ENCODE peak calls at places on chromosomes 12 and 14, in eight cellular contexts. One of them, this sample, is unnamed.

GRCh38 chr12:28489256-28489655 is 299.0 kb downstream of the CCDC91 start:
- DNase-seq in nephron progenitor cell: no peak
- DNase-seq in Panc1: no peak
- DNase-seq in ovary: no peak
- DNase-seq in CD8-positive, alpha-beta T cell: no peak
- DNase-seq in kidney: no peak
- DNase-seq in lower leg skin: no peak
- DNase-seq in astrocyte of the cerebellum: no peak
- DNase-seq in this sample: no peak

GRCh38 chr12:44930972-44931600 is 55.0 kb upstream of the NELL2 start:
- DNase-seq in nephron progenitor cell: peak; percentile 20
- DNase-seq in Panc1: no peak
- DNase-seq in ovary: no peak
- DNase-seq in CD8-positive, alpha-beta T cell: no peak
- DNase-seq in kidney: no peak
- DNase-seq in lower leg skin: no peak
- DNase-seq in astrocyte of the cerebellum: peak; percentile 45
- DNase-seq in this sample: no peak

GRCh38 chr12:21538259-21538658 is 12.2 kb downstream of the SPX start:
- DNase-seq in nephron progenitor cell: no peak
- DNase-seq in Panc1: no peak
- DNase-seq in ovary: no peak
- DNase-seq in CD8-positive, alpha-beta T cell: no peak
- DNase-seq in kidney: no peak
- DNase-seq in lower leg skin: no peak
- DNase-seq in astrocyte of the cerebellum: no peak
- DNase-seq in this sample: no peak

GRCh38 chr14:52961060-52961639 is 10.3 kb upstream of the FERMT2 start:
- DNase-seq in nephron progenitor cell: peak; percentile 27
- DNase-seq in Panc1: no peak
- DNase-seq in ovary: peak; percentile 35
- DNase-seq in CD8-positive, alpha-beta T cell: peak; percentile 30
- DNase-seq in kidney: no peak
- DNase-seq in lower leg skin: peak; percentile 43
- DNase-seq in astrocyte of the cerebellum: no peak
- DNase-seq in this sample: no peak

GRCh38 chr14:91244501-91244901 is at the start of gene GPR68:
- DNase-seq in nephron progenitor cell: peak; percentile 44
- DNase-seq in Panc1: no peak
- DNase-seq in ovary: no peak
- DNase-seq in CD8-positive, alpha-beta T cell: no peak
- DNase-seq in kidney: peak; percentile 82
- DNase-seq in lower leg skin: peak; percentile 55
- DNase-seq in astrocyte of the cerebellum: no peak
- DNase-seq in this sample: no peak

GRCh38 chr12:85740190-85740589 is 96.0 kb downstream of the RASSF9 start:
- DNase-seq in nephron progenitor cell: no peak
- DNase-seq in Panc1: no peak
- DNase-seq in ovary: no peak
- DNase-seq in CD8-positive, alpha-beta T cell: no peak
- DNase-seq in kidney: no peak
- DNase-seq in lower leg skin: no peak
- DNase-seq in astrocyte of the cerebellum: no peak
- DNase-seq in this sample: no peak

GRCh38 chr12:76024942-76025600 is 6.5 kb downstream of the PHLDA1 start:
- DNase-seq in nephron progenitor cell: no peak
- DNase-seq in Panc1: no peak
- DNase-seq in ovary: no peak
- DNase-seq in CD8-positive, alpha-beta T cell: no peak
- DNase-seq in kidney: no peak
- DNase-seq in lower leg skin: no peak
- DNase-seq in astrocyte of the cerebellum: peak; percentile 66
- DNase-seq in this sample: no peak

GRCh38 chr14:96167224-96168148 is 37.2 kb upstream of the BDKRB2 start:
- DNase-seq in nephron progenitor cell: no peak
- DNase-seq in Panc1: no peak
- DNase-seq in ovary: no peak
- DNase-seq in CD8-positive, alpha-beta T cell: no peak
- DNase-seq in kidney: no peak
- DNase-seq in lower leg skin: no peak
- DNase-seq in astrocyte of the cerebellum: peak; percentile 24
- DNase-seq in this sample: no peak

GRCh38 chr14:68000516-68000915 is 180.9 kb downstream of the RAD51B start:
- DNase-seq in nephron progenitor cell: no peak
- DNase-seq in Panc1: no peak
- DNase-seq in ovary: no peak
- DNase-seq in CD8-positive, alpha-beta T cell: no peak
- DNase-seq in kidney: no peak
- DNase-seq in lower leg skin: no peak
- DNase-seq in astrocyte of the cerebellum: no peak
- DNase-seq in this sample: no peak

GRCh38 chr12:128771681-128772080 is 52.1 kb downstream of the SLC15A4 start:
- DNase-seq in nephron progenitor cell: no peak
- DNase-seq in Panc1: no peak
- DNase-seq in ovary: no peak
- DNase-seq in CD8-positive, alpha-beta T cell: no peak
- DNase-seq in kidney: no peak
- DNase-seq in lower leg skin: no peak
- DNase-seq in astrocyte of the cerebellum: no peak
- DNase-seq in this sample: no peak

GRCh38 chr12:46661161-46661845 is 164.5 kb downstream of the SLC38A4 start:
- DNase-seq in nephron progenitor cell: no peak
- DNase-seq in Panc1: peak; percentile 87
- DNase-seq in ovary: no peak
- DNase-seq in CD8-positive, alpha-beta T cell: no peak
- DNase-seq in kidney: no peak
- DNase-seq in lower leg skin: peak; percentile 42
- DNase-seq in astrocyte of the cerebellum: peak; percentile 83
- DNase-seq in this sample: no peak

GRCh38 chr12:96907681-96908163 is 665 bp downstream of the NEDD1 start:
- DNase-seq in nephron progenitor cell: peak; percentile 20
- DNase-seq in Panc1: no peak
- DNase-seq in ovary: no peak
- DNase-seq in CD8-positive, alpha-beta T cell: peak; percentile 2
- DNase-seq in kidney: no peak
- DNase-seq in lower leg skin: no peak
- DNase-seq in astrocyte of the cerebellum: no peak
- DNase-seq in this sample: no peak

GRCh38 chr12:114430306-114430705 is 24.4 kb upstream of the TBX5 start:
- DNase-seq in nephron progenitor cell: no peak
- DNase-seq in Panc1: no peak
- DNase-seq in ovary: no peak
- DNase-seq in CD8-positive, alpha-beta T cell: no peak
- DNase-seq in kidney: no peak
- DNase-seq in lower leg skin: no peak
- DNase-seq in astrocyte of the cerebellum: no peak
- DNase-seq in this sample: no peak

GRCh38 chr12:68490476-68490875 is 120.2 kb upstream of the RAP1B start:
- DNase-seq in nephron progenitor cell: no peak
- DNase-seq in Panc1: no peak
- DNase-seq in ovary: no peak
- DNase-seq in CD8-positive, alpha-beta T cell: no peak
- DNase-seq in kidney: no peak
- DNase-seq in lower leg skin: no peak
- DNase-seq in astrocyte of the cerebellum: no peak
- DNase-seq in this sample: no peak

GRCh38 chr12:58176296-58176869 is 235.0 kb downstream of the ATP23 start:
- DNase-seq in nephron progenitor cell: peak; percentile 63
- DNase-seq in Panc1: peak; percentile 8
- DNase-seq in ovary: no peak
- DNase-seq in CD8-positive, alpha-beta T cell: no peak
- DNase-seq in kidney: no peak
- DNase-seq in lower leg skin: no peak
- DNase-seq in astrocyte of the cerebellum: no peak
- DNase-seq in this sample: no peak

GRCh38 chr14:105138551-105139111 is 29.9 kb downstream of the JAG2 start:
- DNase-seq in nephron progenitor cell: no peak
- DNase-seq in Panc1: no peak
- DNase-seq in ovary: no peak
- DNase-seq in CD8-positive, alpha-beta T cell: no peak
- DNase-seq in kidney: no peak
- DNase-seq in lower leg skin: no peak
- DNase-seq in astrocyte of the cerebellum: no peak
- DNase-seq in this sample: no peak

GRCh38 chr14:32319368-32320049 is 9.6 kb upstream of the AKAP6 start:
- DNase-seq in nephron progenitor cell: no peak
- DNase-seq in Panc1: no peak
- DNase-seq in ovary: no peak
- DNase-seq in CD8-positive, alpha-beta T cell: no peak
- DNase-seq in kidney: no peak
- DNase-seq in lower leg skin: no peak
- DNase-seq in astrocyte of the cerebellum: no peak
- DNase-seq in this sample: no peak

GRCh38 chr14:53285806-53286205 is 132.7 kb upstream of the DDHD1 start:
- DNase-seq in nephron progenitor cell: no peak
- DNase-seq in Panc1: no peak
- DNase-seq in ovary: no peak
- DNase-seq in CD8-positive, alpha-beta T cell: no peak
- DNase-seq in kidney: no peak
- DNase-seq in lower leg skin: no peak
- DNase-seq in astrocyte of the cerebellum: no peak
- DNase-seq in this sample: no peak

GRCh38 chr14:71538288-71538687 is 393.9 kb upstream of the RGS6 start:
- DNase-seq in nephron progenitor cell: no peak
- DNase-seq in Panc1: no peak
- DNase-seq in ovary: no peak
- DNase-seq in CD8-positive, alpha-beta T cell: no peak
- DNase-seq in kidney: no peak
- DNase-seq in lower leg skin: no peak
- DNase-seq in astrocyte of the cerebellum: no peak
- DNase-seq in this sample: no peak
- TF ChIP-seq CTCF in nephron progenitor cell: no peak
- TF ChIP-seq CTCF in Panc1: no peak
- TF ChIP-seq CTCF in ovary: no peak
- TF ChIP-seq CTCF in CD8-positive, alpha-beta T cell: no peak
- TF ChIP-seq CTCF in kidney: no peak
- TF ChIP-seq CTCF in lower leg skin: no peak
- TF ChIP-seq CTCF in astrocyte of the cerebellum: peak; percentile 4
- TF ChIP-seq CTCF in this sample: no peak

GRCh38 chr12:15123401-15123800 is 97.8 kb downstream of the RERG start:
- DNase-seq in nephron progenitor cell: no peak
- DNase-seq in Panc1: no peak
- DNase-seq in ovary: no peak
- DNase-seq in CD8-positive, alpha-beta T cell: no peak
- DNase-seq in kidney: no peak
- DNase-seq in lower leg skin: no peak
- DNase-seq in astrocyte of the cerebellum: no peak
- DNase-seq in this sample: no peak

GRCh38 chr12:15116983-15117382 is 104.2 kb downstream of the RERG start:
- DNase-seq in nephron progenitor cell: no peak
- DNase-seq in Panc1: no peak
- DNase-seq in ovary: no peak
- DNase-seq in CD8-positive, alpha-beta T cell: no peak
- DNase-seq in kidney: no peak
- DNase-seq in lower leg skin: no peak
- DNase-seq in astrocyte of the cerebellum: no peak
- DNase-seq in this sample: no peak

GRCh38 chr12:15118946-15119345 is 102.3 kb downstream of the RERG start:
- DNase-seq in nephron progenitor cell: no peak
- DNase-seq in Panc1: no peak
- DNase-seq in ovary: no peak
- DNase-seq in CD8-positive, alpha-beta T cell: no peak
- DNase-seq in kidney: no peak
- DNase-seq in lower leg skin: no peak
- DNase-seq in astrocyte of the cerebellum: no peak
- DNase-seq in this sample: no peak

GRCh38 chr12:15122349-15122748 is 98.9 kb downstream of the RERG start:
- DNase-seq in nephron progenitor cell: no peak
- DNase-seq in Panc1: no peak
- DNase-seq in ovary: no peak
- DNase-seq in CD8-positive, alpha-beta T cell: no peak
- DNase-seq in kidney: no peak
- DNase-seq in lower leg skin: no peak
- DNase-seq in astrocyte of the cerebellum: no peak
- DNase-seq in this sample: no peak
- TF ChIP-seq CTCF in nephron progenitor cell: no peak
- TF ChIP-seq CTCF in Panc1: no peak
- TF ChIP-seq CTCF in ovary: no peak
- TF ChIP-seq CTCF in CD8-positive, alpha-beta T cell: no peak
- TF ChIP-seq CTCF in kidney: no peak
- TF ChIP-seq CTCF in lower leg skin: no peak
- TF ChIP-seq CTCF in astrocyte of the cerebellum: no peak
- TF ChIP-seq CTCF in this sample: no peak

DNA sequence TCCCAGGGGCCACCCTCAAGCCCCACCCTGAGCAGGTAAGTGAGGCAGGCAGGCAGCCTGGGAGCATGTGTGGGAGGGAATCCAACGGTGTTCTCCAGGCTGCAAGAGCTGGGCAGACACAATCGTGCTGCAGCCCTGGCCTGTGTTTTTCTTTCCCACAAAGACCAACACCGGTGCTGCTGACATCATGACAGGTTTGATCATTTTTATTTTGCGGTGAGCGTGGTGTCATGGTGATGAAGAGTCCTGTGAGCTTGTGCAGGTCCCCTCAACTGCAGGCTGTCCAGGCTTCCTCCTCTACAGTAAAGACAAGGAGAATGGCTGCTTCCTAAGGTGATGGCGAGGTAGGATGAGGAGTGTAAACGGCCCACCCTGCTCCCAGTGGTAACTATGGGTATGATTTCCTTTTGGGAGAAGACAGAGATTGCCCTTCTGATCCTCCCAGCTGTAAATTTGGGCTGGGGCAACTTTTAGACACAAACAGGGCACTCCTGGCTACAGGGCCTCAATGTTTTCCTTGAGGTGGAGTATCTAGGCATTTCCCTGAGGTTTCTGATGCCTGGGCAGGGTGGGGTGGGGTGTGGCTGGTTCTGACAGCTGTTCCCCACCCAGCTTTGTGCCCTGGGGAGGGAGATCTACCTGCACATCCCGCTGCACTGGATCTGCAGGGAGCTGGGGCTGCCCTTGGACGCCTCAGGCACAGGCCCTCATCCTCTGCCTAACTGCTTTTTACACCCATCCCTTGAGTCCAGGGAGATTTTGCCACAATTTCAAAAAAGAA is 109.1 kb downstream of the VCPKMT start:
- DNase-seq in nephron progenitor cell: no peak
- DNase-seq in Panc1: no peak
- DNase-seq in ovary: no peak
- DNase-seq in CD8-positive, alpha-beta T cell: no peak
- DNase-seq in kidney: no peak
- DNase-seq in lower leg skin: peak; percentile 77
- DNase-seq in astrocyte of the cerebellum: no peak
- DNase-seq in this sample: no peak
- TF ChIP-seq CTCF in nephron progenitor cell: no peak
- TF ChIP-seq CTCF in Panc1: no peak
- TF ChIP-seq CTCF in ovary: no peak
- TF ChIP-seq CTCF in CD8-positive, alpha-beta T cell: no peak
- TF ChIP-seq CTCF in kidney: no peak
- TF ChIP-seq CTCF in lower leg skin: no peak
- TF ChIP-seq CTCF in astrocyte of the cerebellum: no peak
- TF ChIP-seq CTCF in this sample: no peak

DNA sequence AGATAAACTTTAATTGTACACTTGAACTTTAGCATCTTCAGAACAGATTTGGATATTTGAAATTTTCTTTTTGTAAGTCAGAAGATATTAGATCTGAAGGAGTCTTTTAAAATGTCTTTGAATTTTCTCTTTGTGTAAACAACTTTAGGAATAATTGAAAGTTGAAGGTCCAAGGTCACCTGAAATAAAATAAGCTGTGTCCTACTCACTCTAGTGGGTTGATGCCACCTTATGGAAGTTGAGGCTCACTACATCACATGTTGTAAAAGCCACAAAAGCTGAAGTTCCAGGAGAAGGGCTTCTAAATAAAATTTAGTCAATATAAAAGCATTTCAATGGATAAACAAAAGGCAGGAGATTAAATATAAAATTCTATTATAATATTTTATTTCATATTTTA is 122.0 kb upstream of the ATXN7L3B start:
- DNase-seq in nephron progenitor cell: peak; percentile 10
- DNase-seq in Panc1: no peak
- DNase-seq in ovary: no peak
- DNase-seq in CD8-positive, alpha-beta T cell: no peak
- DNase-seq in kidney: no peak
- DNase-seq in lower leg skin: no peak
- DNase-seq in astrocyte of the cerebellum: no peak
- DNase-seq in this sample: no peak
- TF ChIP-seq CTCF in nephron progenitor cell: peak; percentile 56
- TF ChIP-seq CTCF in Panc1: peak; percentile 68
- TF ChIP-seq CTCF in ovary: no peak
- TF ChIP-seq CTCF in CD8-positive, alpha-beta T cell: no peak
- TF ChIP-seq CTCF in kidney: peak; percentile 38
- TF ChIP-seq CTCF in lower leg skin: no peak
- TF ChIP-seq CTCF in astrocyte of the cerebellum: peak; percentile 61
- TF ChIP-seq CTCF in this sample: no peak